ENCODE peak calls at places on chromosome 11, in six cellular contexts. D, H, U, G, X and S are unnamed samples.

GRCh38 chr11:18115360-18116127 is 9.7 kb upstream of the SAAL1 start:
- DNase-seq in U (peak; percentile 70), D (peak; percentile 57), H (peak; percentile 72), X (no peak), G (peak; percentile 75), S (peak; percentile 81)

GRCh38 chr11:101126551-101127347 is 2.9 kb downstream of the PGR start:
- DNase-seq in D (no peak), G (no peak), X (no peak), H (no peak), U (no peak), S (no peak)

GRCh38 chr11:11458523-11458922 is 105.5 kb upstream of the CSNK2A3 start:
- DNase-seq in G (no peak), X (no peak), H (no peak), D (no peak), U (no peak), S (no peak)

GRCh38 chr11:11620251-11620965 is 1.4 kb downstream of the GALNT18 start:
- DNase-seq in U (peak; percentile 40), D (peak; percentile 50), X (peak; percentile 73), G (peak; percentile 60), H (peak; percentile 20), S (peak; percentile 37)

GRCh38 chr11:68528630-68529029 is 68.1 kb downstream of the PPP6R3 start:
- DNase-seq in U (no peak), D (no peak), H (peak; percentile 49), G (no peak), X (no peak), S (no peak)

GRCh38 chr11:16782226-16782919 is 43.9 kb downstream of the C11orf58 start:
- DNase-seq in X (no peak), G (peak; percentile 54), D (peak; percentile 43), H (no peak), U (peak; percentile 59), S (no peak)

GRCh38 chr11:76277298-76278175 is 71.2 kb upstream of the WNT11 start:
- DNase-seq in X (no peak), U (no peak), H (no peak), G (no peak), D (no peak), S (no peak)

GRCh38 chr11:536841-537621 is at the start of gene LRRC56:
- DNase-seq in X (peak; percentile 93), U (peak; percentile 94), H (peak; percentile 93), G (peak; percentile 86), D (peak; percentile 57), S (peak; percentile 96)

GRCh38 chr11:3738241-3738640 is 59.1 kb downstream of the NUP98 start:
- DNase-seq in X (no peak), U (no peak), G (no peak), D (no peak), H (no peak), S (no peak)

GRCh38 chr11:101390539-101390938 is 193.3 kb downstream of the TRPC6 start:
- DNase-seq in G (peak; percentile 53), D (peak; percentile 28), X (no peak), U (no peak), H (no peak), S (no peak)

GRCh38 chr11:6599884-6600390 is 3.5 kb downstream of the RRP8 start:
- DNase-seq in X (no peak), G (no peak), H (no peak), U (no peak), D (no peak), S (no peak)

GRCh38 chr11:21411597-21411996 is 742.2 kb downstream of the NELL1 start:
- DNase-seq in X (no peak), G (no peak), D (peak; percentile 50), U (no peak), H (no peak), S (no peak)

GRCh38 chr11:1238767-1239595 is 16.1 kb downstream of the MUC5B start:
- DNase-seq in U (peak; percentile 61), G (peak; percentile 33), H (no peak), D (peak; percentile 1), X (no peak), S (no peak)

GRCh38 chr11:10460611-10461275 is 5.7 kb downstream of the AMPD3 start:
- DNase-seq in U (no peak), X (no peak), D (no peak), G (no peak), H (no peak), S (peak; percentile 48)

GRCh38 chr11:43947003-43947500 is 4.6 kb downstream of the C11orf96 start:
- DNase-seq in G (peak; percentile 38), D (no peak), X (no peak), U (no peak), H (no peak), S (no peak)

GRCh38 chr11:70402685-70403084 is 4.4 kb downstream of the CTTN start:
- DNase-seq in D (peak; percentile 47), X (no peak), G (peak; percentile 10), H (no peak), U (no peak), S (no peak)

GRCh38 chr11:134449713-134450112 is 37.7 kb upstream of the B3GAT1 start:
- DNase-seq in U (no peak), H (peak; percentile 9), D (no peak), G (no peak), X (no peak), S (no peak)

GRCh38 chr11:36349345-36350136 is 53.5 kb downstream of the PRR5L start:
- DNase-seq in X (no peak), H (no peak), D (no peak), G (no peak), U (no peak), S (no peak)

GRCh38 chr11:65418431-65418680 is 4.2 kb upstream of the NEAT1 start:
- DNase-seq in H (peak; percentile 66), D (no peak), X (no peak), U (no peak), G (no peak), S (no peak)

GRCh38 chr11:104962852-104963251 is 5.5 kb downstream of the CASP4 start:
- DNase-seq in U (no peak), X (no peak), D (no peak), H (no peak), G (no peak), S (no peak)

GRCh38 chr11:3111919-3112690 is 53.0 kb downstream of the OSBPL5 start:
- DNase-seq in G (no peak), X (peak; percentile 3), D (peak; percentile 17), H (no peak), U (no peak), S (no peak)

GRCh38 chr11:12598330-12599256 is 75.6 kb upstream of the TEAD1 start:
- DNase-seq in H (no peak), D (no peak), G (no peak), X (no peak), U (no peak), S (no peak)

GRCh38 chr11:31340903-31341572 is 28.5 kb downstream of the DCDC1 start:
- DNase-seq in D (peak; percentile 43), G (peak; percentile 50), U (no peak), H (peak; percentile 2), X (no peak), S (peak; percentile 31)

GRCh38 chr11:130202009-130202817 is 42.6 kb downstream of the ST14 start:
- DNase-seq in X (peak; percentile 20), D (no peak), G (no peak), H (no peak), U (no peak), S (no peak)

GRCh38 chr11:1571760-1572199 is 291 bp downstream of the DUSP8 start:
- DNase-seq in X (no peak), G (no peak), U (no peak), D (no peak), H (no peak), S (peak; percentile 15)

GRCh38 chr11:126282361-126282741 is 542 bp upstream of the TIRAP start:
- DNase-seq in H (peak; percentile 55), X (no peak), U (peak; percentile 34), D (no peak), G (peak; percentile 34), S (no peak)

GRCh38 chr11:126281666-126282175 is 1.2 kb upstream of the TIRAP start:
- DNase-seq in X (no peak), H (no peak), G (no peak), U (no peak), D (no peak), S (no peak)

GRCh38 chr11:126284829-126285228 is 1.9 kb downstream of the TIRAP start:
- DNase-seq in X (no peak), D (peak; percentile 95), U (peak; percentile 87), G (peak; percentile 99), H (peak; percentile 98), S (peak; percentile 66)

GRCh38 chr11:126281245-126281644 is 1.6 kb upstream of the TIRAP start:
- DNase-seq in G (no peak), D (no peak), H (no peak), X (peak; percentile 70), U (no peak), S (no peak)

GRCh38 chr11:126282742-126283591 is at the start of gene TIRAP:
- DNase-seq in H (peak; percentile 73), D (no peak), G (peak; percentile 59), U (peak; percentile 73), X (peak; percentile 82), S (peak; percentile 62)
- TF ChIP-seq CTCF in H (no peak), D (no peak), G (no peak), U (no peak), X (no peak), S (no peak)

DNA sequence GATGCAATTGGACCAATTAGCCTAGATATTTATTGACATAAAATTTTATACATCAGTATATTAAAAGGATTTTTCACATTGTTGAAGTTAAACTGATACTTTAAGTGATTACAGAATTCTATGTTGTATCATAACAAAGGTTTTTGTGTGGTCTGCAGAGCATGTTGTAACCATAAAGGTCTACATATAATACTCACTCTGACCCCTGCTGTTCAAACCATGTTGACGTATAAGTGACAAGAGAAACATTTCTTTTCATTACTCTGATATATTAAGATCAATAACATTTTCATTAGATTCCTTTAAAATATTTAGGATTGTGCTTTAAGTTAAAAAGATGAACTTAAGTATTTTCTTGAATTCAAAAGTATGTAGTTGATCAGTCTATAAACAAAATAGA is 63.9 kb downstream of the GAS2 start:
- DNase-seq in H (peak; percentile 11), U (no peak), G (peak; percentile 30), D (peak; percentile 52), X (no peak), S (no peak)
- TF ChIP-seq CTCF in H (peak; percentile 32), U (no peak), G (peak; percentile 45), D (peak; percentile 8), X (no peak), S (peak; percentile 36)

GRCh38 chr11:114044042-114044871 is 15.3 kb upstream of the ZBTB16 start:
- DNase-seq in X (no peak), U (no peak), G (no peak), H (peak; percentile 24), D (no peak), S (no peak)
- TF ChIP-seq CTCF in X (no peak), U (no peak), G (no peak), H (no peak), D (no peak), S (no peak)

DNA sequence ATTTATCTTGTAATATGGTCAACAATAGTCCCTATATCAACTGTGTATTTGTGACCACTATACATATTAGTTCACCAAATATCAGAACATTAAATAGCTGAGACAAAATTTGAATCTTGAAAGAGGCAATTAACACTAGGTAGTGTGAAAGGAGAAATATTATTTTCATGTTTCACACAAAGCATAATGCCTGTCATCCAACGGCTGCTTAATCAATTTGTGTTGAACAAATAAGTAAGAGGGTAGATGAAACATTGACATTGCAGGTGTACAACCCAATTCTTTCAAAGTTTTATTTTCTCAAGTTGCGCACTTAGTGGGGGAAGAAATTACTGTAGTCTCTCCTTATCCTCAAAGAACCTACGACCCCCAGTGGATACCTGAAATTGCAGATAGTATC is 3.4 kb upstream of the OR8I2 start:
- DNase-seq in U (no peak), X (no peak), G (no peak), D (no peak), H (no peak), S (no peak)
- TF ChIP-seq CTCF in U (no peak), X (no peak), G (no peak), D (no peak), H (no peak), S (no peak)

GRCh38 chr11:103108933-103109817 is at the start of gene DYNC2H1:
- DNase-seq in U (peak; percentile 87), G (peak; percentile 99), D (peak; percentile 87), H (peak; percentile 88), X (peak; percentile 93), S (peak; percentile 92)
- TF ChIP-seq CTCF in U (peak; percentile 24), G (peak; percentile 69), D (peak; percentile 78), H (peak; percentile 42), X (peak; percentile 63), S (peak; percentile 62)